ENCODE peak calls at places on chromosomes 16 and 17, in eight cellular contexts. E, X, D, H, R, J, Z and I are unnamed samples.

GRCh38 chr16:23768581-23768980 is 13.8 kb downstream of the CHP2 start:
- DNase-seq in E (no peak), X (no peak), D (no peak), H (no peak), R (no peak), J (no peak), Z (no peak), I (no peak)

GRCh38 chr17:45405250-45406086 is 27.2 kb downstream of the ARHGAP27 start:
- DNase-seq in E (no peak), X (no peak), D (no peak), H (no peak), R (no peak), J (no peak), Z (no peak), I (peak)

GRCh38 chr17:39926588-39927100 is 757 bp downstream of the ORMDL3 start:
- DNase-seq in E (no peak), X (peak), D (peak), H (peak), R (no peak), J (no peak), Z (peak), I (peak)

GRCh38 chr16:2006317-2006716 is 3.3 kb downstream of the ZNF598 start:
- DNase-seq in E (no peak), X (no peak), D (no peak), H (no peak), R (no peak), J (no peak), Z (no peak), I (no peak)

GRCh38 chr17:2347805-2348685 is 10.7 kb downstream of the SGSM2 start:
- DNase-seq in E (no peak), X (peak), D (no peak), H (no peak), R (peak), J (no peak), Z (no peak), I (peak)

GRCh38 chr16:86575754-86576557 is 2.4 kb upstream of the FOXL1 start:
- DNase-seq in E (no peak), X (peak), D (peak), H (no peak), R (no peak), J (peak), Z (peak), I (peak)

GRCh38 chr16:50878966-50879615 is 137.2 kb downstream of the CYLD start:
- DNase-seq in E (no peak), X (no peak), D (no peak), H (no peak), R (no peak), J (no peak), Z (no peak), I (peak)

GRCh38 chr17:50188521-50189395 is 12.7 kb downstream of the COL1A1 start:
- DNase-seq in E (no peak), X (no peak), D (no peak), H (no peak), R (no peak), J (no peak), Z (no peak), I (no peak)

GRCh38 chr17:49249292-49249794 is 18.8 kb upstream of the PHOSPHO1 start:
- DNase-seq in E (no peak), X (peak), D (peak), H (no peak), R (no peak), J (no peak), Z (no peak), I (no peak)

GRCh38 chr16:67028167-67028554 is 788 bp upstream of the CBFB start:
- DNase-seq in E (no peak), X (no peak), D (no peak), H (no peak), R (no peak), J (no peak), Z (no peak), I (no peak)

GRCh38 chr16:22937169-22937568 is 123.2 kb downstream of the HS3ST2 start:
- DNase-seq in E (no peak), X (no peak), D (no peak), H (no peak), R (no peak), J (no peak), Z (no peak), I (no peak)

GRCh38 chr16:4306439-4307214 is 9.2 kb upstream of the GLIS2 start:
- DNase-seq in E (no peak), X (no peak), D (no peak), H (peak), R (peak), J (no peak), Z (peak), I (peak)